ENCODE peak calls at places on chromosomes 6 and 20, in five cellular contexts. X is HAP-1, G is cardiac muscle cell, R is GM23248, K is colonic mucosa. I is an unnamed sample. For H3K36me3, the result is how much of the 10 kb centered on the place peaks cover.

GRCh38 chr20:53883098-53883762 is 187.2 kb downstream of the BCAS1 start:
- DNase-seq in X (peak), G (no peak), R (peak), K (no peak), I (peak)

GRCh38 chr20:61789329-61789728 is 276.4 kb downstream of the TAF4 start:
- DNase-seq in X (no peak), G (no peak), R (no peak), K (no peak), I (no peak)

GRCh38 chr6:44672838-44673237 is 285.3 kb downstream of the CDC5L start:
- DNase-seq in X (no peak), G (no peak), R (no peak), K (peak), I (no peak)

GRCh38 chr20:22993823-22994222 is 41.3 kb upstream of the SSTR4 start:
- DNase-seq in X (no peak), G (no peak), R (no peak), K (no peak), I (no peak)

GRCh38 chr6:13825871-13826270 is 11.5 kb upstream of the MCUR1 start:
- DNase-seq in X (no peak), G (no peak), R (no peak), K (no peak), I (no peak)

GRCh38 chr6:16719488-16719887 is 41.8 kb downstream of the ATXN1 start:
- DNase-seq in X (no peak), G (no peak), R (no peak), K (no peak), I (no peak)

GRCh38 chr20:58870293-58871014 is 17.9 kb downstream of the GNAS start:
- DNase-seq in X (peak), G (peak), R (peak), K (peak), I (peak)

GRCh38 chr6:114339706-114340105 is 3.1 kb downstream of the HS3ST5 start:
- DNase-seq in X (peak), G (no peak), R (peak), K (no peak), I (peak)

GRCh38 chr6:124755321-124755720 is 206.9 kb upstream of the RNF217 start:
- DNase-seq in X (no peak), G (no peak), R (no peak), K (no peak), I (no peak)

GRCh38 chr6:8839626-8840025 is 404.3 kb upstream of the SLC35B3 start:
- DNase-seq in X (no peak), G (no peak), R (no peak), K (no peak), I (no peak)

GRCh38 chr6:11575408-11576033 is 38.0 kb downstream of the TMEM170B start:
- DNase-seq in X (peak), G (peak), R (peak), K (peak), I (peak)

GRCh38 chr20:1434571-1435336 is 31.9 kb downstream of the NSFL1C start:
- DNase-seq in X (no peak), G (peak), R (peak), K (peak), I (peak)

GRCh38 chr6:15533379-15534044 is 129.3 kb downstream of the DTNBP1 start:
- DNase-seq in X (no peak), G (no peak), R (peak), K (no peak), I (no peak)

GRCh38 chr6:90559931-90560330 is 26.9 kb downstream of the MAP3K7 start:
- DNase-seq in X (no peak), G (no peak), R (no peak), K (no peak), I (no peak)
- H3K36me3 ChIP-seq in X (under half), G (under half), R (under half), K (under half), I (under half)

DNA sequence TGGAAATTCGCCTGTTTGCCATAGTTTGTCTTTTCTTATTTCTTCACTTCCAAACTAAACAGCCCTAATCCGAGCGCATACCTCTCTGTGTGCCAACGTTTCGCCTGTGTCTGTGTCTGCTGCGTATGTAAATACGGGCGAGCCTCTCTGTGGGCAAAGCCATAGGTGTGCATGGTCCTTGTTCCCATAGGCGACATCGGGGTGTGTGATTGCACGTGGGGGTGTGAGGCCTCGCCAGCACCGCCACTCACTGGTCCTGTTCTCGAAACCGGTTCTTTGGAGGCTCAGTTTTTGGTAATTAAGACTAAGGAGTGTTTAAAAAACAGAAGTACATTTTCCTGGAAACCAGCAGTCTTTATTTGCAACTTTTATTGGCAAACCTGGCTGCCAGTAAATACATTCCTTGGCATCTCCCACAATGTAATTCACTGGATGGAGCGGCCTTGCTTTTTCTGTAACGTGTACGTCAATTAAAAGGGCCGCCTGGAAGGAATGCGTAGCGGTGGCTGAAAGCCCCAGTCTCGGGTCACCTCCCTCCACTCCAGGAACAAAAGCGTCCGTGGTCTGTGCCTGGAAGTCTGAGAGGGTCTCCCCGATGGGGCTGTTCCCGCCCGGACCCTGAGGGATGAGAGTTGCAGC is 5.9 kb upstream of the FOXC1 start:
- DNase-seq in X (no peak), G (no peak), R (no peak), K (no peak), I (no peak)
- H3K4me3 ChIP-seq in X (peak), G (peak), R (peak), K (peak), I (peak)

GRCh38 chr6:30578051-30578450 is 6.8 kb downstream of the ABCF1 start:
- DNase-seq in X (no peak), G (no peak), R (no peak), K (no peak), I (no peak)
- H3K36me3 ChIP-seq in X (half or more), G (half or more), R (half or more), K (under half), I (under half)

DNA sequence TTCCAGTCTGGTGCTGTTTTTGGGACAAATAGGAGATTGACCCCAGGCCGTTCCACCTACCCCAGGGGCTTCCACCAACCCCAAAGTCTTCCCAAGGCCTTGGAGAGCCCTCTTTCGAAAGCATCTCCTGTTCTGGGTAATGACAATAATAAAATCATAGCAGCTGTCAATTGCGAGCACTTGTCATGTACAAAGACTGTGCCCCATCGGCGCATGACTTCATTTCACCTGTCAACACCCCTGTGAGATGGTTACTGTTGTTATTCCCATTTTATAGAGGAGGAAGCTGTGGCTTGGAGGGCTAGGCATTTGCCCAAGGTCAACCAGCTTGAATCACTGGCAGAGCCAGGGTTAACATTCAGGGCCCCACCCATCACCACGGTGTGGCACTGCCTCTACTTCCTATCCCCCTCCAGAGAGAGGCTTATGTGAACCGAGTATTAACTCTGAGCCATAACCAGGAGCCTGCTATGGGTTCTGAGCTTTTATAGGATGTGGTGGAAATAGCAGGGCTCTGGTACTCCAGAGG is 51.1 kb downstream of the HNF4A start:
- DNase-seq in X (no peak), G (no peak), R (no peak), K (peak), I (no peak)
- H3K4me3 ChIP-seq in X (no peak), G (no peak), R (no peak), K (no peak), I (no peak)

GRCh38 chr6:30656513-30656912 is 9.6 kb downstream of the C6orf136 start:
- DNase-seq in X (no peak), G (no peak), R (no peak), K (no peak), I (no peak)
- H3K36me3 ChIP-seq in X (half or more), G (half or more), R (under half), K (under half), I (under half)

GRCh38 chr6:149060985-149061760 is 256.3 kb upstream of the TAB2 start:
- DNase-seq in X (peak), G (peak), R (no peak), K (peak), I (peak)
- H3K4me3 ChIP-seq in X (no peak), G (no peak), R (no peak), K (no peak), I (no peak)

GRCh38 chr6:116433313-116433712 is 27.9 kb upstream of the CALHM6 start:
- DNase-seq in X (no peak), G (no peak), R (no peak), K (no peak), I (no peak)

GRCh38 chr6:116431964-116432595 is 29.1 kb upstream of the CALHM6 start:
- DNase-seq in X (no peak), G (no peak), R (no peak), K (no peak), I (no peak)

GRCh38 chr6:116436586-116436985 is 24.6 kb upstream of the CALHM6 start:
- DNase-seq in X (no peak), G (no peak), R (no peak), K (no peak), I (no peak)

GRCh38 chr6:116430860-116431259 is 30.3 kb upstream of the CALHM6 start:
- DNase-seq in X (no peak), G (no peak), R (no peak), K (no peak), I (no peak)

GRCh38 chr6:116434056-116434725 is 27.0 kb upstream of the CALHM6 start:
- DNase-seq in X (no peak), G (no peak), R (no peak), K (no peak), I (no peak)
- H3K36me3 ChIP-seq in X (under half), G (under half), R (half or more), K (under half), I (under half)

GRCh38 chr20:294602-295001 is 2.8 kb upstream of the ZCCHC3 start:
- DNase-seq in X (no peak), G (no peak), R (no peak), K (no peak), I (no peak)

GRCh38 chr20:286508-286907 is 4.0 kb downstream of the C20orf96 start:
- DNase-seq in X (no peak), G (no peak), R (no peak), K (no peak), I (no peak)

GRCh38 chr20:289693-290080 is 863 bp downstream of the C20orf96 start:
- DNase-seq in X (no peak), G (peak), R (peak), K (no peak), I (no peak)

GRCh38 chr20:290081-290831 is at the start of gene C20orf96:
- DNase-seq in X (peak), G (peak), R (peak), K (peak), I (peak)

DNA sequence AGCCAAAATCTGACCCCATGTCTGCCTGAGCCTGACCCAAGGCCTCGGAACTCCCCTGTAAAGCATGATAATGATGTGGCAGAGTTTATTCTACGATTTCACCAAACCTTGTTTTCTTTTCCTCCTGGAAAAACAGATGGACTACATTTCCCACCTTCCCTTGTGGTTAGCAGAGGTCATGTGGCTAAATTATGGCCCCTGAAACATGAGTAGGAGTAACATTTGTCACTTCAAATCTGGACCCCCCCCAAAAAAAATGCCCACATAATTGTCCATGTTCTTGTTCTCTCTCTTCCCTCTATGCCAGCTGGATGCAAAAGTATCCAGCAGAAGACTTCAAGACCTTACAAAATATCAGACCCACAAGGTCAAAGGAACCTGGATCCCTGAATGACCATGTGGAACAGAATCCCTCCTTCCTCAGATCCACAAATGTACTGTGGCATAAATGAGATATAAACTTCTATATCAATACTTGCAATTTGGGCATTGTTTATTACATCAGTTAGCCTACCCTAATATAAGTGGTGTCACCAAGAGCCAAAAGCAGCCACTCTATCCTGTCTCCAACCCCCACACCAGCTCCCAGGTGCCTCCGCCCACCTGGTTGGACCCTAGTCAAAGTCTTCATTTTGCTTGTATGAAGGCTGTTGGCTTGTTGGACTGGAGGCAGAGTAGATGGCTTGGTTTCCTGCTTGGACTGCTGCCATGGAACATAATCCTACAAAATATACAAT is 1.4 kb downstream of the C20orf96 start:
- DNase-seq in X (no peak), G (no peak), R (no peak), K (peak), I (no peak)
- H3K4me3 ChIP-seq in X (peak), G (peak), R (peak), K (no peak), I (no peak)

GRCh38 chr20:17951323-17951722 is 17.3 kb downstream of the SNX5 start:
- DNase-seq in X (no peak), G (no peak), R (no peak), K (no peak), I (no peak)

GRCh38 chr20:17948442-17948841 is 20.2 kb downstream of the SNX5 start:
- DNase-seq in X (no peak), G (no peak), R (no peak), K (no peak), I (no peak)

GRCh38 chr20:17949899-17950298 is 18.7 kb downstream of the SNX5 start:
- DNase-seq in X (no peak), G (no peak), R (no peak), K (no peak), I (no peak)

GRCh38 chr20:17952692-17953684 is 15.6 kb downstream of the SNX5 start:
- DNase-seq in X (no peak), G (no peak), R (no peak), K (no peak), I (no peak)

DNA sequence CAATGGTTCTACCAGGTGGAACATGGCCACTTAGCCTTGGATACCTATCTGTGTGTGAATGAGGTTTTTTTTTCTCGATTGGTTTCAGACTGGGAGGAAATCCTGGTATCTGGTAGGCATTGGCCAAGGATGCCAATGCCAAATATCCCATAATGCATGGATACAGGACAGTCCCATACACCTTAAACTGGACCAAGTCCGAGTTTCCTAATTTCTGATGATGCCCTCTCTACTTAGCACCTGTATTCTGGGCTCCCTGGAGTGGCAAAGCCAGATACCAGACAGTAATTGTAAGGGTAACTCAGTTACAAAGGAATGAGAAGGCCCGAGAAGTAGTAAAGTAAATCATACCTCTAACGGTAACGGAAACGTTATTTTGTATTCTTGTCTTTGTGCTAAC is 17.9 kb downstream of the SNX5 start:
- DNase-seq in X (no peak), G (no peak), R (no peak), K (no peak), I (no peak)
- H3K36me3 ChIP-seq in X (half or more), G (half or more), R (half or more), K (under half), I (half or more)